ENCODE peak calls at places on chromosome 7, in ten cellular contexts. F is NB4; C is stimulated activated CD4-positive, alpha-beta T cell treated with anti-CD3 and anti-CD28 coated beads, Interleukin-1b, Interleukin-23, amount 100 ng/mL, for 4 hours; N is OCI-M1; M is progenitor cell of endocrine pancreas; J is ELF-1; B is CD4-positive, alpha-beta T cell; Z is fibroblast of the conjunctiva; U is PC-3; W is LNCaP clone FGC. X is an unnamed sample.

GRCh38 chr7:157383868-157384267 is 47.1 kb downstream of the DNAJB6 start:
- DNase-seq in F (no peak), W (no peak), U (peak), C (no peak), M (no peak), B (no peak), Z (no peak), J (no peak), N (no peak), X (no peak)

GRCh38 chr7:47956220-47956619 is 8.0 kb upstream of the PKD1L1 start:
- DNase-seq in M (no peak), C (no peak), B (no peak), N (no peak), U (no peak), Z (no peak), W (no peak), J (no peak), F (no peak), X (no peak)

GRCh38 chr7:73770002-73770859 is at the start of gene CLDN3:
- DNase-seq in B (peak), M (peak), J (peak), F (peak), N (no peak), W (peak), Z (no peak), U (peak), C (peak), X (peak)

GRCh38 chr7:36391436-36392198 is 2.0 kb downstream of the ANLN start:
- DNase-seq in B (no peak), N (peak), F (peak), J (no peak), M (no peak), C (no peak), U (peak), Z (no peak), W (no peak), X (no peak)

GRCh38 chr7:30799206-30799975 is 28.2 kb downstream of the MINDY4 start:
- DNase-seq in M (no peak), J (no peak), B (no peak), W (peak), U (peak), C (no peak), F (peak), N (no peak), Z (peak), X (no peak)

GRCh38 chr7:155731375-155731774 is 80.9 kb downstream of the SHH start:
- DNase-seq in W (no peak), B (no peak), M (no peak), C (no peak), J (no peak), N (no peak), F (no peak), Z (no peak), U (peak), X (no peak)

GRCh38 chr7:106534271-106534846 is 126.6 kb downstream of the CCDC71L start:
- DNase-seq in Z (no peak), B (no peak), C (no peak), J (no peak), U (no peak), F (no peak), N (peak), M (no peak), W (no peak), X (no peak)

GRCh38 chr7:99218406-99219184 is 10.7 kb upstream of the KPNA7 start:
- DNase-seq in F (peak), J (no peak), C (no peak), W (no peak), B (no peak), U (no peak), M (no peak), N (no peak), Z (no peak), X (peak)

GRCh38 chr7:130732980-130733865 is 784 bp downstream of the KLF14 start:
- DNase-seq in U (no peak), W (no peak), B (peak), M (peak), J (peak), Z (no peak), F (peak), N (no peak), C (peak), X (no peak)

GRCh38 chr7:68050627-68051026 is 1054.0 kb downstream of the TYW1 start:
- DNase-seq in B (no peak), U (no peak), M (no peak), F (no peak), C (no peak), W (no peak), N (no peak), Z (no peak), J (no peak), X (no peak)

GRCh38 chr7:115748123-115748738 is 282.3 kb downstream of the TFEC start:
- DNase-seq in U (peak), F (peak), N (peak), M (no peak), C (no peak), B (no peak), Z (no peak), J (no peak), W (no peak), X (no peak)

GRCh38 chr7:143419880-143420279 is 11.2 kb upstream of the EPHA1 start:
- DNase-seq in W (peak), C (no peak), Z (no peak), J (no peak), N (no peak), U (peak), F (no peak), M (no peak), B (no peak), X (no peak)

GRCh38 chr7:85041599-85042216 is 145.1 kb downstream of the SEMA3D start:
- DNase-seq in J (peak), Z (peak), U (peak), W (no peak), B (no peak), M (peak), C (no peak), N (peak), F (peak), X (no peak)

GRCh38 chr7:92319243-92319642 is 73.5 kb downstream of the ANKIB1 start:
- DNase-seq in M (no peak), C (no peak), Z (no peak), B (no peak), J (no peak), F (no peak), U (no peak), W (no peak), N (no peak), X (no peak)

GRCh38 chr7:154902600-154903082 is 100.3 kb downstream of the PAXIP1 start:
- DNase-seq in N (no peak), F (no peak), Z (no peak), J (no peak), B (no peak), M (no peak), U (no peak), W (no peak), C (no peak), X (no peak)

GRCh38 chr7:92621026-92621540 is 30.9 kb upstream of the FAM133B start:
- DNase-seq in F (peak), N (peak), U (peak), M (peak), Z (peak), J (no peak), B (peak), W (peak), C (peak), X (peak)

GRCh38 chr7:15546272-15546792 is 15.5 kb downstream of the AGMO start:
- DNase-seq in N (no peak), J (peak), Z (no peak), U (no peak), B (no peak), M (no peak), F (no peak), W (no peak), C (no peak), X (no peak)

GRCh38 chr7:65946895-65947294 is 35.1 kb downstream of the GUSB start:
- DNase-seq in F (peak), C (no peak), U (peak), W (peak), Z (peak), M (no peak), N (no peak), J (no peak), B (no peak), X (no peak)

GRCh38 chr7:13908667-13909382 is 80.6 kb downstream of the ETV1 start:
- DNase-seq in Z (no peak), F (peak), U (peak), C (no peak), N (no peak), J (no peak), B (no peak), W (no peak), M (no peak), X (peak)

GRCh38 chr7:84058311-84059076 is 136.1 kb downstream of the SEMA3A start:
- DNase-seq in C (no peak), N (no peak), F (no peak), U (peak), J (no peak), M (no peak), B (no peak), W (no peak), Z (no peak), X (no peak)

GRCh38 chr7:47635091-47636090 is 53.5 kb upstream of the TNS3 start:
- DNase-seq in B (no peak), C (no peak), N (no peak), Z (no peak), W (peak), M (no peak), J (peak), U (peak), F (no peak), X (no peak)

GRCh38 chr7:33554046-33554445 is 351.3 kb upstream of the BMPER start:
- DNase-seq in Z (no peak), U (no peak), N (no peak), F (no peak), W (no peak), J (no peak), M (no peak), B (no peak), C (no peak), X (no peak)

GRCh38 chr7:26843696-26844095 is 20.7 kb downstream of the SKAP2 start:
- DNase-seq in J (no peak), Z (no peak), U (peak), N (peak), M (no peak), B (no peak), W (no peak), C (no peak), F (peak), X (no peak)

GRCh38 chr7:707296-708000 is 19.1 kb upstream of the DNAAF5 start:
- DNase-seq in J (no peak), U (no peak), N (no peak), Z (no peak), F (no peak), W (no peak), B (no peak), C (no peak), M (no peak), X (no peak)

GRCh38 chr7:1665721-1666250 is 4.3 kb upstream of the ELFN1 start:
- DNase-seq in B (no peak), W (no peak), U (peak), M (peak), F (peak), C (no peak), N (no peak), Z (no peak), J (no peak), X (no peak)

GRCh38 chr7:155882596-155882995 is 70.3 kb upstream of the SHH start:
- DNase-seq in B (no peak), W (no peak), U (peak), N (no peak), Z (no peak), M (no peak), J (no peak), F (no peak), C (no peak), X (no peak)

GRCh38 chr7:7183061-7183832 is 903 bp downstream of the C1GALT1 start:
- DNase-seq in J (no peak), U (peak), B (peak), M (peak), W (no peak), C (peak), F (no peak), Z (no peak), N (peak), X (peak)

GRCh38 chr7:55642266-55642665 is 70.0 kb upstream of the VOPP1 start:
- DNase-seq in M (no peak), N (no peak), Z (no peak), W (no peak), C (no peak), F (no peak), U (no peak), B (no peak), J (no peak), X (no peak)